ENCODE peak calls at places on chromosomes 5 and 9, in eight cellular contexts. One of them, this sample, is unnamed.

GRCh38 chr9:60545346-60546315 is 368.6 kb upstream of the SPATA31A5 start:
- DNase-seq in IMR-90: no peak
- DNase-seq in GM23338: no peak
- DNase-seq in tibial artery: no peak
- DNase-seq in heart left ventricle: no peak
- DNase-seq in cardiac muscle cell: no peak
- DNase-seq in right cardiac atrium: no peak
- DNase-seq in ovary: no peak
- DNase-seq in this sample: peak; percentile 61

GRCh38 chr5:139417214-139417613 is 13.3 kb upstream of the SPATA24 start:
- DNase-seq in IMR-90: peak; percentile 76
- DNase-seq in cardiac muscle cell: peak; percentile 95
- DNase-seq in ovary: no peak
- DNase-seq in heart left ventricle: peak; percentile 76
- DNase-seq in GM23338: no peak
- DNase-seq in tibial artery: no peak
- DNase-seq in right cardiac atrium: peak; percentile 44
- DNase-seq in this sample: no peak

GRCh38 chr5:68285857-68286611 is 70.5 kb downstream of the PIK3R1 start:
- DNase-seq in right cardiac atrium: no peak
- DNase-seq in tibial artery: no peak
- DNase-seq in heart left ventricle: no peak
- DNase-seq in cardiac muscle cell: peak; percentile 57
- DNase-seq in GM23338: peak; percentile 77
- DNase-seq in IMR-90: peak; percentile 65
- DNase-seq in ovary: no peak
- DNase-seq in this sample: no peak

GRCh38 chr9:16445141-16445920 is 425.1 kb downstream of the BNC2 start:
- DNase-seq in tibial artery: no peak
- DNase-seq in cardiac muscle cell: no peak
- DNase-seq in heart left ventricle: no peak
- DNase-seq in ovary: no peak
- DNase-seq in GM23338: no peak
- DNase-seq in IMR-90: peak; percentile 57
- DNase-seq in right cardiac atrium: no peak
- DNase-seq in this sample: no peak

GRCh38 chr5:147844846-147845245 is 13.4 kb upstream of the SPINK1 start:
- DNase-seq in right cardiac atrium: no peak
- DNase-seq in heart left ventricle: no peak
- DNase-seq in IMR-90: no peak
- DNase-seq in ovary: no peak
- DNase-seq in tibial artery: no peak
- DNase-seq in GM23338: no peak
- DNase-seq in cardiac muscle cell: no peak
- DNase-seq in this sample: no peak

GRCh38 chr9:116616304-116616914 is 70.7 kb upstream of the TRIM32 start:
- DNase-seq in cardiac muscle cell: no peak
- DNase-seq in ovary: no peak
- DNase-seq in GM23338: no peak
- DNase-seq in heart left ventricle: no peak
- DNase-seq in IMR-90: no peak
- DNase-seq in tibial artery: no peak
- DNase-seq in right cardiac atrium: no peak
- DNase-seq in this sample: no peak

GRCh38 chr5:83097582-83098265 is 20.4 kb downstream of the XRCC4 start:
- DNase-seq in ovary: no peak
- DNase-seq in IMR-90: peak; percentile 71
- DNase-seq in GM23338: no peak
- DNase-seq in right cardiac atrium: no peak
- DNase-seq in heart left ventricle: no peak
- DNase-seq in tibial artery: no peak
- DNase-seq in cardiac muscle cell: peak; percentile 29
- DNase-seq in this sample: no peak

GRCh38 chr9:115328228-115328627 is 210.3 kb upstream of the TNC start:
- DNase-seq in right cardiac atrium: peak; percentile 61
- DNase-seq in cardiac muscle cell: peak; percentile 2
- DNase-seq in tibial artery: peak; percentile 69
- DNase-seq in ovary: no peak
- DNase-seq in IMR-90: peak; percentile 76
- DNase-seq in heart left ventricle: peak; percentile 32
- DNase-seq in GM23338: no peak
- DNase-seq in this sample: no peak

GRCh38 chr9:32906213-32906612 is 95.2 kb downstream of the APTX start:
- DNase-seq in tibial artery: no peak
- DNase-seq in ovary: no peak
- DNase-seq in GM23338: no peak
- DNase-seq in heart left ventricle: no peak
- DNase-seq in cardiac muscle cell: no peak
- DNase-seq in right cardiac atrium: no peak
- DNase-seq in IMR-90: no peak
- DNase-seq in this sample: no peak

GRCh38 chr9:86842573-86842972 is 104.7 kb downstream of the GAS1 start:
- DNase-seq in IMR-90: no peak
- DNase-seq in tibial artery: no peak
- DNase-seq in GM23338: no peak
- DNase-seq in cardiac muscle cell: no peak
- DNase-seq in ovary: no peak
- DNase-seq in heart left ventricle: no peak
- DNase-seq in right cardiac atrium: no peak
- DNase-seq in this sample: no peak

GRCh38 chr9:35748239-35748857 is 680 bp downstream of the GBA2 start:
- DNase-seq in right cardiac atrium: no peak
- DNase-seq in ovary: no peak
- DNase-seq in IMR-90: no peak
- DNase-seq in cardiac muscle cell: no peak
- DNase-seq in GM23338: no peak
- DNase-seq in tibial artery: no peak
- DNase-seq in heart left ventricle: no peak
- DNase-seq in this sample: no peak

GRCh38 chr9:73264636-73265035 is 113.0 kb downstream of the ANXA1 start:
- DNase-seq in tibial artery: no peak
- DNase-seq in cardiac muscle cell: no peak
- DNase-seq in heart left ventricle: no peak
- DNase-seq in ovary: no peak
- DNase-seq in GM23338: no peak
- DNase-seq in right cardiac atrium: no peak
- DNase-seq in IMR-90: no peak
- DNase-seq in this sample: no peak

GRCh38 chr5:72692273-72692672 is 124.2 kb upstream of the TNPO1 start:
- DNase-seq in cardiac muscle cell: no peak
- DNase-seq in right cardiac atrium: no peak
- DNase-seq in ovary: no peak
- DNase-seq in heart left ventricle: no peak
- DNase-seq in IMR-90: peak; percentile 30
- DNase-seq in tibial artery: no peak
- DNase-seq in GM23338: no peak
- DNase-seq in this sample: no peak

GRCh38 chr9:96020822-96021615 is 145.5 kb downstream of the ERCC6L2 start:
- DNase-seq in GM23338: peak; percentile 67
- DNase-seq in ovary: peak; percentile 61
- DNase-seq in right cardiac atrium: peak; percentile 60
- DNase-seq in IMR-90: no peak
- DNase-seq in tibial artery: no peak
- DNase-seq in cardiac muscle cell: peak; percentile 45
- DNase-seq in heart left ventricle: peak; percentile 37
- DNase-seq in this sample: peak; percentile 86

GRCh38 chr9:124045076-124045829 is 33.7 kb downstream of the LHX2 start:
- DNase-seq in cardiac muscle cell: no peak
- DNase-seq in right cardiac atrium: peak; percentile 54
- DNase-seq in heart left ventricle: peak; percentile 66
- DNase-seq in tibial artery: peak; percentile 55
- DNase-seq in GM23338: peak; percentile 71
- DNase-seq in IMR-90: peak; percentile 22
- DNase-seq in ovary: peak; percentile 89
- DNase-seq in this sample: peak; percentile 74

GRCh38 chr9:110623462-110624025 is 44.0 kb upstream of the SVEP1 start:
- DNase-seq in GM23338: peak; percentile 79
- DNase-seq in IMR-90: peak; percentile 70
- DNase-seq in cardiac muscle cell: peak; percentile 73
- DNase-seq in right cardiac atrium: no peak
- DNase-seq in tibial artery: peak; percentile 36
- DNase-seq in heart left ventricle: no peak
- DNase-seq in ovary: no peak
- DNase-seq in this sample: no peak

GRCh38 chr5:178560911-178561310 is 29.3 kb downstream of the COL23A1 start:
- DNase-seq in ovary: no peak
- DNase-seq in heart left ventricle: no peak
- DNase-seq in tibial artery: no peak
- DNase-seq in GM23338: no peak
- DNase-seq in right cardiac atrium: no peak
- DNase-seq in cardiac muscle cell: no peak
- DNase-seq in IMR-90: no peak
- DNase-seq in this sample: no peak

GRCh38 chr5:35230043-35230611 is at the start of gene PRLR:
- DNase-seq in cardiac muscle cell: peak; percentile 18
- DNase-seq in GM23338: peak; percentile 54
- DNase-seq in IMR-90: peak; percentile 8
- DNase-seq in right cardiac atrium: peak; percentile 49
- DNase-seq in tibial artery: peak; percentile 50
- DNase-seq in heart left ventricle: peak; percentile 23
- DNase-seq in ovary: peak; percentile 60
- DNase-seq in this sample: no peak

GRCh38 chr9:2722715-2723114 is 5.4 kb downstream of the KCNV2 start:
- DNase-seq in right cardiac atrium: no peak
- DNase-seq in tibial artery: no peak
- DNase-seq in ovary: no peak
- DNase-seq in GM23338: peak; percentile 38
- DNase-seq in IMR-90: peak; percentile 59
- DNase-seq in cardiac muscle cell: no peak
- DNase-seq in heart left ventricle: no peak
- DNase-seq in this sample: no peak

GRCh38 chr5:180323929-180324632 is 29.1 kb downstream of the GFPT2 start:
- DNase-seq in ovary: no peak
- DNase-seq in cardiac muscle cell: no peak
- DNase-seq in tibial artery: no peak
- DNase-seq in heart left ventricle: no peak
- DNase-seq in GM23338: no peak
- DNase-seq in right cardiac atrium: no peak
- DNase-seq in IMR-90: peak; percentile 88
- DNase-seq in this sample: no peak

GRCh38 chr9:32524558-32525461 is 1.2 kb downstream of the RIGI start:
- DNase-seq in tibial artery: no peak
- DNase-seq in IMR-90: no peak
- DNase-seq in cardiac muscle cell: no peak
- DNase-seq in right cardiac atrium: no peak
- DNase-seq in heart left ventricle: no peak
- DNase-seq in GM23338: peak; percentile 67
- DNase-seq in ovary: no peak
- DNase-seq in this sample: peak; percentile 77

DNA sequence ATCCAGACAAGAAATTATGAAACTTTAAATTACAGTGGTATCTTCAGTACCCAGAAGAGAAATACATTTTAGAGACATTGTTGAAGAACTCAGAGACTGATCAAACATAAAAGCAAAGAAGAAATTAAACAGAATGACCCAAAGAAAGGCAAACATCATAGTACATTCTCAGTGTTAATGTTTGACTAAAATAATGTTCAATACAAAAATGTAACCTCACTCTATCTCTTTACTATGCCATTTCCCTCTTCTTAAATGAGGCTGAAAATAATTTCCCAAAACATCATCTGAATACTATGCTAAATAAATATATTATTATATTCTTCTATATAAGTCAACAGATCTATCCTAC is 22.8 kb downstream of the TMEM161B start:
- DNase-seq in tibial artery: no peak
- DNase-seq in GM23338: no peak
- DNase-seq in heart left ventricle: no peak
- DNase-seq in cardiac muscle cell: no peak
- DNase-seq in IMR-90: no peak
- DNase-seq in ovary: no peak
- DNase-seq in right cardiac atrium: no peak
- DNase-seq in this sample: no peak
- H3K27ac ChIP-seq in tibial artery: no peak overlapping the region
- H3K27ac ChIP-seq in GM23338: peak overlapping the region; percentile 45
- H3K27ac ChIP-seq in heart left ventricle: no peak overlapping the region
- H3K27ac ChIP-seq in cardiac muscle cell: no peak overlapping the region
- H3K27ac ChIP-seq in IMR-90: no peak overlapping the region
- H3K27ac ChIP-seq in ovary: no peak overlapping the region
- H3K27ac ChIP-seq in right cardiac atrium: no peak overlapping the region
- H3K27ac ChIP-seq in this sample: no peak overlapping the region

GRCh38 chr9:19208653-19209052 is 21.8 kb upstream of the DENND4C start:
- DNase-seq in GM23338: no peak
- DNase-seq in tibial artery: no peak
- DNase-seq in IMR-90: no peak
- DNase-seq in ovary: no peak
- DNase-seq in right cardiac atrium: no peak
- DNase-seq in cardiac muscle cell: no peak
- DNase-seq in heart left ventricle: no peak
- DNase-seq in this sample: no peak

DNA sequence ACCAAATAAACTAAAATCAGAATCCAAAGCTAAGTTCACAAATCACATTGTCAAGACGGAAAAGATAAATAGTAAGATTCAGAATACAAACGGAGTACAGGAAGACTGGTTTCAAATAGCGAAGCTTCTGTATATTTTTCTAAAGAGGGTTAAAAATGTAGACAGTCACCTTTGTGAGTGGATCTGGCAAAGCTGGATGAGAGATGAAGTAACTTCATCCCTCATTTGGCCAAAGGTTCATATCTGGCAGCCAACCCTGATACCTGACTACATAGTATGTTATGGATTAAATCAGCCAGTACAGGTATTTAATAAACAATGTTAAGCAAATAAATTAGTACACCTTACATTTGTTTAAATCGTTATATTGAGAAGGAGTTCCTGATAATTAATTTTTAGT is 21.3 kb upstream of the DENND4C start:
- DNase-seq in right cardiac atrium: no peak
- DNase-seq in heart left ventricle: no peak
- DNase-seq in IMR-90: no peak
- DNase-seq in ovary: no peak
- DNase-seq in GM23338: no peak
- DNase-seq in tibial artery: no peak
- DNase-seq in cardiac muscle cell: no peak
- DNase-seq in this sample: no peak
- H3K4me1 ChIP-seq in right cardiac atrium: no peaks in the 10 kb centered on the region
- H3K4me1 ChIP-seq in heart left ventricle: no peaks in the 10 kb centered on the region
- H3K4me1 ChIP-seq in IMR-90: no peaks in the 10 kb centered on the region
- H3K4me1 ChIP-seq in ovary: no peaks in the 10 kb centered on the region
- H3K4me1 ChIP-seq in GM23338: peaks cover 13% of the 10 kb centered on the region
- H3K4me1 ChIP-seq in tibial artery: no peaks in the 10 kb centered on the region
- H3K4me1 ChIP-seq in cardiac muscle cell: peaks cover 9% of the 10 kb centered on the region
- H3K4me1 ChIP-seq in this sample: no peaks in the 10 kb centered on the region

GRCh38 chr5:7849531-7850240 is 1.2 kb downstream of the CFAP90 start:
- DNase-seq in GM23338: peak; percentile 79
- DNase-seq in cardiac muscle cell: peak; percentile 72
- DNase-seq in right cardiac atrium: no peak
- DNase-seq in tibial artery: no peak
- DNase-seq in IMR-90: no peak
- DNase-seq in ovary: peak; percentile 57
- DNase-seq in heart left ventricle: peak; percentile 11
- DNase-seq in this sample: no peak
- H3K4me3 ChIP-seq in GM23338: peak overlapping the region; percentile 76
- H3K4me3 ChIP-seq in cardiac muscle cell: peak overlapping the region; percentile 72
- H3K4me3 ChIP-seq in right cardiac atrium: peak overlapping the region; percentile 35
- H3K4me3 ChIP-seq in tibial artery: peak overlapping the region; percentile 44
- H3K4me3 ChIP-seq in IMR-90: peak overlapping the region; percentile 2
- H3K4me3 ChIP-seq in ovary: peak overlapping the region; percentile 47
- H3K4me3 ChIP-seq in heart left ventricle: peak overlapping the region; percentile 58
- H3K4me3 ChIP-seq in this sample: peak overlapping the region; percentile 43

DNA sequence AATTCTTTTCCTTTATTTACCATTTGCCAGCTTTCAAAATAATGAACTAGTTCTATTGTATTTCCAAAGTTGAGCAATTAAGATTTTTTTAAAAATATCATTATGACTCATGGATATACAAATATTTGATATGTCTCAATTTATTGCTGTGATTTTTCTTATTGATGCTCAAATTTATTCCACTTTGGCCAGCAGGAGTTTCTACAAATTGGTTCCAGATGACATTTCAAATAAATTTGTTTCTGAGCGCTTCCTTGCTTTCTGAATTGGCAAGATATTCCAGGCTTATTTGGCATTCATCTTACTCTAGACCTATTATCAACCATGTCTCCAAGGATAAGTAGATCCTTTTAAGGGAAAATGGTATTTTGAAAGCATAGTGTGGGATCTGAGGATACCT is 58.5 kb upstream of the TJP2 start:
- DNase-seq in right cardiac atrium: no peak
- DNase-seq in heart left ventricle: no peak
- DNase-seq in ovary: no peak
- DNase-seq in tibial artery: no peak
- DNase-seq in IMR-90: no peak
- DNase-seq in GM23338: no peak
- DNase-seq in cardiac muscle cell: no peak
- DNase-seq in this sample: no peak
- H3K27ac ChIP-seq in right cardiac atrium: no peak overlapping the region
- H3K27ac ChIP-seq in heart left ventricle: no peak overlapping the region
- H3K27ac ChIP-seq in ovary: no peak overlapping the region
- H3K27ac ChIP-seq in tibial artery: no peak overlapping the region
- H3K27ac ChIP-seq in IMR-90: no peak overlapping the region
- H3K27ac ChIP-seq in GM23338: no peak overlapping the region
- H3K27ac ChIP-seq in cardiac muscle cell: no peak overlapping the region
- H3K27ac ChIP-seq in this sample: no peak overlapping the region

This sample was measured in spleen.